ENCODE peak calls at places on chromosome 9, in six cellular contexts. V is IMR-90, X is mesendoderm, O is neuronal stem cell, I is H1, Y is H9. Z is an unnamed sample.

GRCh38 chr9:111661150-111661801 is at the start of gene GNG10:
- DNase-seq in V (peak), X (peak), O (peak), I (peak), Y (peak), Z (peak)

GRCh38 chr9:92543972-92544371 is 8.2 kb upstream of the ECM2 start:
- DNase-seq in V (no peak), X (no peak), O (no peak), I (no peak), Y (no peak), Z (no peak)

GRCh38 chr9:72952914-72953313 is at the start of gene ALDH1A1:
- DNase-seq in V (no peak), X (peak), O (no peak), I (no peak), Y (peak), Z (no peak)

GRCh38 chr9:34929506-34930102 is 28.5 kb upstream of the PHF24 start:
- DNase-seq in V (peak), X (peak), O (peak), I (peak), Y (peak), Z (peak)

GRCh38 chr9:23538604-23539003 is 287.4 kb downstream of the ELAVL2 start:
- DNase-seq in V (no peak), X (no peak), O (no peak), I (no peak), Y (no peak), Z (no peak)

GRCh38 chr9:72656021-72656420 is 134.6 kb downstream of the TMC1 start:
- DNase-seq in V (no peak), X (no peak), O (no peak), I (no peak), Y (no peak), Z (no peak)

GRCh38 chr9:83992407-83992806 is 11.8 kb downstream of the RMI1 start:
- DNase-seq in V (peak), X (no peak), O (no peak), I (no peak), Y (no peak), Z (peak)

GRCh38 chr9:97563458-97564135 is 62.1 kb downstream of the TMOD1 start:
- DNase-seq in V (no peak), X (no peak), O (no peak), I (peak), Y (peak), Z (no peak)

GRCh38 chr9:26779072-26779471 is 113.5 kb downstream of the CAAP1 start:
- DNase-seq in V (peak), X (no peak), O (no peak), I (no peak), Y (no peak), Z (no peak)

GRCh38 chr9:111438576-111439235 is 45.5 kb downstream of the ECPAS start:
- DNase-seq in V (peak), X (no peak), O (no peak), I (no peak), Y (no peak), Z (no peak)

GRCh38 chr9:70553718-70554673 is 139.5 kb upstream of the KLF9 start:
- DNase-seq in V (peak), X (peak), O (peak), I (peak), Y (peak), Z (peak)

GRCh38 chr9:119963258-119963797 is 594.1 kb upstream of the BRINP1 start:
- DNase-seq in V (peak), X (peak), O (peak), I (peak), Y (peak), Z (peak)
- H3K27ac ChIP-seq in V (peak), X (peak), O (peak), I (peak), Y (peak), Z (peak)

GRCh38 chr9:19840953-19841352 is 52.1 kb upstream of the SLC24A2 start:
- DNase-seq in V (no peak), X (no peak), O (no peak), I (no peak), Y (no peak), Z (no peak)
- H2BK15ac ChIP-seq in V (no peak), X (no peak), O (no peak), I (no peak), Y (no peak), Z (no peak)

GRCh38 chr9:128322342-128323191 is at the start of the genes COQ4 and TRUB2:
- DNase-seq in V (peak), X (peak), O (peak), I (peak), Y (peak), Z (peak)

GRCh38 chr9:128323192-128323730 is 622 bp downstream of the COQ4 start:
- DNase-seq in V (peak), X (no peak), O (no peak), I (no peak), Y (no peak), Z (peak)

GRCh38 chr9:128323786-128324185 is 1.1 kb downstream of the COQ4 start:
- DNase-seq in V (no peak), X (no peak), O (no peak), I (no peak), Y (no peak), Z (peak)

GRCh38 chr9:128321343-128321742 is 904 bp downstream of the TRUB2 start:
- DNase-seq in V (no peak), X (no peak), O (no peak), I (no peak), Y (no peak), Z (no peak)

DNA sequence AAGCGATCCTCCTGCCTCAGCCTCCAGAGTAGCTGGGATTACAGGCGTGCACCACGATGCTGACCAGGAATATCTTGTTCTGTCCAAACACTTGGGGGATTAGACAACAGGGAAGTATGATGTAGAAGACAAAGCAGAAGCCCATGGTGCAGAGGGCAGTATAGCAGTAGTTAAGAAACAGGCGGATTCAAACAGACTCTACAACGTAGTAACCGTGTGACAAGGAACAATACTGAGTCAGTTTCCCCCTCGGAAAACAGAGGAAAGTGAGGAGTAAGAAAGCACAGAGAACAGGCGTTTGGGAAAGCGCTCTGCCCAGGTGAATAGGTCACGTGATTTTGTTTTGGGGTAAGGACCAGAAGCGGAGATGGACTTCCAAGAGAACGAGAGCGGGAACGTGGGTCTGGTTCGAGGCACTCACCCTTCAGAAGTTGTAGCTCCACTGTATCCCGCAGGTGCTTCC is 337 bp downstream of the TRUB2 start:
- DNase-seq in V (no peak), X (no peak), O (no peak), I (no peak), Y (no peak), Z (no peak)
- H3K27ac ChIP-seq in V (peak), X (no peak), O (no peak), I (peak), Y (no peak), Z (no peak)

GRCh38 chr9:95044731-95045508 is 272.6 kb downstream of the FANCC start:
- DNase-seq in V (no peak), X (peak), O (peak), I (peak), Y (peak), Z (peak)

GRCh38 chr9:95040106-95040505 is 277.4 kb downstream of the FANCC start:
- DNase-seq in V (no peak), X (no peak), O (no peak), I (no peak), Y (no peak), Z (no peak)

GRCh38 chr9:95045751-95046150 is 271.8 kb downstream of the FANCC start:
- DNase-seq in V (no peak), X (peak), O (no peak), I (peak), Y (peak), Z (no peak)

GRCh38 chr9:95047452-95048224 is 269.9 kb downstream of the FANCC start:
- DNase-seq in V (no peak), X (peak), O (no peak), I (no peak), Y (no peak), Z (no peak)

DNA sequence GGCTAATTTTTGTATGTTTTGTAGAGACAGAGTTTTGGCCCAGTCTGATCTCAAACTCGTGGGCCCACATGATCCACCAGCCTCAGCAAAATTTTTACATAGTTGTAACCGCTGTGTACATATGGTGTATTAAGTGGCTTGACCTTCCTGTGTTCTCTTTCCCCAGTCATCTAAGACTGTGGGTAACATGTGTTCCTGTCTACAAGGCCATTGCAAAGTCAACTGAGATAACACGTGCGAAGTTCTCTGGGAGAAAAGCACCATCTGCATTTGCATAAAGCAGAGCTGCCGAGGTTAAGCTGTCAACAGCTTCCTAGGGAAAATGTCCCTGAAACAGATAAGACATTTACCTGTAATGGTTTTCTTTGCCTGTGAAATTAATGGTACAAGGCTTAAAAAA is 273.7 kb downstream of the FANCC start:
- DNase-seq in V (no peak), X (peak), O (no peak), I (no peak), Y (no peak), Z (no peak)
- H2BK15ac ChIP-seq in V (no peak), X (no peak), O (no peak), I (no peak), Y (no peak), Z (no peak)

GRCh38 chr9:131499254-131499653 is 3.5 kb upstream of the POMT1 start:
- DNase-seq in V (no peak), X (no peak), O (no peak), I (no peak), Y (no peak), Z (no peak)
- H3K27ac ChIP-seq in V (no peak), X (no peak), O (no peak), I (no peak), Y (no peak), Z (no peak)

GRCh38 chr9:133367221-133367620 is 8.6 kb downstream of the SURF4 start:
- DNase-seq in V (no peak), X (no peak), O (no peak), I (no peak), Y (no peak), Z (no peak)
- H2BK15ac ChIP-seq in V (no peak), X (no peak), O (no peak), I (no peak), Y (no peak), Z (no peak)

Z was measured in mesenchymal stem cell.